ENCODE peak calls at places on chromosomes 12 and 14, in four cellular contexts. L, C, F and B are unnamed samples.

GRCh38 chr12:23752245-23752644 is 197.2 kb downstream of the SOX5 start:
- DNase-seq in L (no peak), C (no peak), F (no peak), B (no peak)

GRCh38 chr12:117522559-117522958 is 161.1 kb upstream of the NOS1 start:
- DNase-seq in L (no peak), C (no peak), F (no peak), B (no peak)

GRCh38 chr14:102155150-102155549 is 15.5 kb downstream of the WDR20 start:
- DNase-seq in L (no peak), C (no peak), F (no peak), B (no peak)

GRCh38 chr12:20624718-20625117 is 70.4 kb upstream of the SLCO1C1 start:
- DNase-seq in L (no peak), C (no peak), F (no peak), B (no peak)

GRCh38 chr12:113996026-113996425 is 29.9 kb upstream of the RBM19 start:
- DNase-seq in L (no peak), C (no peak), F (no peak), B (no peak)

GRCh38 chr14:33457021-33457420 is 493.9 kb downstream of the EGLN3 start:
- DNase-seq in L (no peak), C (no peak), F (no peak), B (no peak)

GRCh38 chr14:73717247-73717646 is 3.1 kb upstream of the PNMA1 start:
- DNase-seq in L (no peak), C (peak; percentile 41), F (no peak), B (no peak)

GRCh38 chr12:74608376-74608775 is 70.7 kb downstream of the ATXN7L3B start:
- DNase-seq in L (no peak), C (no peak), F (no peak), B (no peak)

GRCh38 chr12:127909031-127909430 is 357.9 kb upstream of the TMEM132C start:
- DNase-seq in L (no peak), C (no peak), F (no peak), B (no peak)

GRCh38 chr12:66241061-66242043 is 52.3 kb downstream of the IRAK3 start:
- DNase-seq in L (no peak), C (no peak), F (no peak), B (no peak)

GRCh38 chr12:22743700-22744099 is 118.7 kb downstream of the ETNK1 start:
- DNase-seq in L (no peak), C (no peak), F (no peak), B (no peak)

GRCh38 chr14:95561001-95561412 is 26.2 kb downstream of the GLRX5 start:
- DNase-seq in L (peak; percentile 78), C (peak; percentile 93), F (peak; percentile 94), B (peak; percentile 70)

GRCh38 chr14:102579696-102580551 is 12.5 kb upstream of the RCOR1 start:
- DNase-seq in L (no peak), C (no peak), F (no peak), B (peak; percentile 63)

GRCh38 chr14:22283000-22283399 is 306.0 kb downstream of the DAD1 start:
- DNase-seq in L (no peak), C (no peak), F (no peak), B (no peak)

GRCh38 chr12:126424696-126425095 is 1359.5 kb downstream of the AACS start:
- DNase-seq in L (no peak), C (no peak), F (no peak), B (no peak)

GRCh38 chr12:88763536-88764100 is 183.3 kb upstream of the KITLG start:
- DNase-seq in L (no peak), C (no peak), F (no peak), B (no peak)

GRCh38 chr12:112182499-112182898 is 57.1 kb downstream of the TRAFD1 start:
- DNase-seq in L (no peak), C (no peak), F (no peak), B (no peak)

GRCh38 chr12:48977290-48978281 is 536 bp upstream of the WNT1 start:
- DNase-seq in L (peak; percentile 74), C (peak; percentile 76), F (peak; percentile 52), B (no peak)

GRCh38 chr14:68391292-68392014 is 401.4 kb downstream of the ZFP36L1 start:
- DNase-seq in L (no peak), C (no peak), F (no peak), B (no peak)

GRCh38 chr14:99136401-99136800 is 135.6 kb downstream of the BCL11B start:
- DNase-seq in L (no peak), C (no peak), F (no peak), B (no peak)

GRCh38 chr12:55932546-55932919 is 1.6 kb downstream of the DGKA start:
- DNase-seq in L (no peak), C (no peak), F (no peak), B (no peak)

GRCh38 chr12:55933158-55933798 is 2.3 kb downstream of the DGKA start:
- DNase-seq in L (peak; percentile 41), C (no peak), F (peak; percentile 31), B (no peak)

GRCh38 chr12:55930771-55931316 is at the start of gene DGKA:
- DNase-seq in L (peak; percentile 71), C (peak; percentile 54), F (peak; percentile 36), B (peak; percentile 46)

GRCh38 chr12:55931317-55931779 is 386 bp downstream of the DGKA start:
- DNase-seq in L (peak; percentile 38), C (no peak), F (no peak), B (no peak)

DNA sequence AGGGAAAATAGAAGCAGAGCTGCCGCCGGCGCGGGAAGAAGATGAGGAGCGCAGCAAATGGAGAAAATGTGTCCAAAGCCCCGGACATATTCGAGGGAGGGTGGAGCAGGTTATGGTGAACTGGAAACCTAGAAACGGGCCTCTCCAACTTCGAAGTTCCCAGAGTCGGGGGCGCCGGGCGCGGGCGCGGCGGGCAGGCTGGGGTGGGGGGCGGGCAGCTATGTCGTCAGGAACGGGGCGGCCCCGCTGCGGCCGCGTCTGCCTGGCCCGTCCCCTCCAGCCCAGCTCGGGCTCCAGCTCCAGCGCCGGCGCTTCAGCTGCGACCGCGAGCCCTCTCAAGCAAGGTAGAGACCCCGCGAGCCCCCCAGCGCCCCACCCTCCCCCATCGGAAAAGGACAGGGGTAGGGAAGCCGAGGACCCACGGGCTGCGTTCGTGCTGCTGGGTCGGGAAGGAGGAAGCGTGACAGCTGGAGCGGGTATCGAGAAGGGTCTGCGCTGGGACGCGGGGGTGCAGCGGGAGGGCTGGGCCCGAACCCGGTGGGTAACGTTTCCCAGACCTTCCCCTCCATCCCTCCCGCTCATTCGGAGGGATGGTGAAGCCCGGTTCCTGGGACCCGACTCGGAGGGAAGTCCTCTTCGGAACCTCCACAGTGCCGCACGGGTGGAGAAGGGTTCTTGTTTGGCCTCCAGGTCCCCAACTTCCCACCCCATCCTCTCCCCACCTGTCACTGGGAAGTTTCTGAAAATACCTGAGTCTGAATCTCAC is 1.0 kb downstream of the DGKA start:
- DNase-seq in L (peak; percentile 44), C (peak; percentile 77), F (peak; percentile 62), B (no peak)
- TF ChIP-seq POLR2A in L (no peak), C (peak; percentile 21), F (peak; percentile 45), B (no peak)

DNA sequence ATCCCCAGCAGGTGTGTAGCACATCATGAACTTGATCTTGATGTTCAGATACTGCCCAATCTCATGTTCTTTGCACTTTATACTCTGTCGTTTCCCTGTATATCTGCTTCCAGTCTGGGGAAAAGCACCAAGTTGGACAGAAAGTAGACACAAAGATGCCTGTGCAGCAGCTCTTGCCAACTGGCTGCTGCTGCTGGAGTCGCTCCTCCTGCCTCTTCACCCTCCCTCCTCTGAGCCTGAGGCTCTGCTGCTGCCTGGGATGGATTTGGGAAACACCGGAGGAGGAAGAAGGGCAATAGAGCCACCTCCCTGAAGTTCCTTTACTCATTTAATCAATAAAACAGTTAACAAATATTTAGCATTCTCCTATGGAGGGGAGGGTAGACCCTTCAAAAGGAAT is 32.4 kb downstream of the ADCK1 start:
- DNase-seq in L (no peak), C (no peak), F (no peak), B (no peak)
- TF ChIP-seq POLR2A in L (no peak), C (no peak), F (no peak), B (no peak)

GRCh38 chr12:52057958-52058576 is 6.8 kb downstream of the NR4A1 start:
- DNase-seq in L (no peak), C (no peak), F (no peak), B (no peak)

GRCh38 chr12:52055781-52056711 is 4.8 kb downstream of the NR4A1 start:
- DNase-seq in L (no peak), C (peak; percentile 68), F (no peak), B (no peak)

GRCh38 chr12:52057614-52057939 is 6.3 kb downstream of the NR4A1 start:
- DNase-seq in L (no peak), C (no peak), F (no peak), B (no peak)

GRCh38 chr12:52058631-52059324 is 7.5 kb downstream of the NR4A1 start:
- DNase-seq in L (no peak), C (peak; percentile 68), F (no peak), B (no peak)

GRCh38 chr12:52056801-52057613 is 5.8 kb downstream of the NR4A1 start:
- DNase-seq in L (no peak), C (peak; percentile 61), F (no peak), B (no peak)
- TF ChIP-seq POLR2A in L (no peak), C (no peak), F (no peak), B (no peak)

GRCh38 chr12:119177724-119178380 is 879 bp upstream of the HSPB8 start:
- DNase-seq in L (no peak), C (no peak), F (no peak), B (no peak)

GRCh38 chr12:119178544-119179334 is at the start of gene HSPB8:
- DNase-seq in L (peak; percentile 74), C (peak; percentile 87), F (peak; percentile 83), B (peak; percentile 83)

GRCh38 chr12:119180380-119181040 is 1.8 kb downstream of the HSPB8 start:
- DNase-seq in L (no peak), C (peak; percentile 64), F (no peak), B (peak; percentile 29)

GRCh38 chr12:119181202-119181601 is 2.5 kb downstream of the HSPB8 start:
- DNase-seq in L (no peak), C (no peak), F (no peak), B (no peak)

GRCh38 chr12:119179335-119180021 is 747 bp downstream of the HSPB8 start:
- DNase-seq in L (peak; percentile 64), C (no peak), F (peak; percentile 73), B (peak; percentile 74)
- TF ChIP-seq POLR2A in L (no peak), C (no peak), F (peak; percentile 26), B (peak; percentile 19)

GRCh38 chr12:27221625-27222387 is 22.3 kb upstream of the STK38L start:
- DNase-seq in L (no peak), C (no peak), F (no peak), B (no peak)
- TF ChIP-seq POLR2A in L (no peak), C (no peak), F (no peak), B (no peak)

DNA sequence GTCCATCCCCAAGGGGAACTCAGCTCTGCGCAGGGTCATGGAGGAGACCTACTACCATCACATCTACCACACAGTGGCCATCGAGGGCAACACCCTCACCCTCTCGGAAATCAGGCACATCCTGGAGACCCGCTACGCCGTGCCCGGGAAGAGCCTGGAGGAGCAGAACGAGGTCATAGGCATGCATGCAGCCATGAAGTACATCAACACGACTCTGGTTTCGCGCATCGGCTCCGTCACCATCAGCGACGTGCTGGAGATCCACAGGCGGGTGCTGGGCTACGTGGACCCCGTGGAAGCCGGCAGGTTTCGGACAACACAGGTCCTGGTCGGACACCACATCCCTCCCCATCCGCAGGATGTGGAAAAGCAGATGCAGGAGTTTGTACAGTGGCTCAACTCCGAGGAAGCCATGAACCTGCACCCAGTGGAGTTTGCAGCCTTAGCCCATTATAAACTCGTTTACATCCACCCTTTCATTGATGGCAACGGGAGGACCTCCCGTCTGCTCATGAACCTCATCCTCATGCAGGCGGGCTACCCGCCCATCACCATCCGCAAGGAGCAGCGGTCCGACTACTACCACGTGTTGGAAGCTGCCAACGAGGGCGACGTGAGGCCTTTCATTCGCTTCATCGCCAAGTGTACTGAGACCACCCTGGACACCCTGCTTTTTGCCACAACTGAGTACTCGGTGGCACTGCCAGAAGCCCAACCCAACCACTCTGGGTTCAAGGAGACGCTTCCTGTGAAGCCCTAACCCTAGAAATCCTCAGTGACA is 3.8 kb downstream of the FICD start:
- DNase-seq in L (no peak), C (no peak), F (no peak), B (no peak)
- TF ChIP-seq POLR2A in L (no peak), C (no peak), F (no peak), B (no peak)